ENCODE peak calls at places on chromosomes 12 and 14, in eight cellular contexts. One of them, this sample, is unnamed.

GRCh38 chr12:99759467-99759866 is 111.9 kb downstream of the GARIN6 start:
- DNase-seq in pancreas: no peak
- DNase-seq in AG04450: no peak
- DNase-seq in H9: no peak
- DNase-seq in stimulated activated CD4-positive, alpha-beta T cell treated with anti-CD3 and anti-CD28 coated beads, Interleukin-1b, Interleukin-23, amount 100 ng/mL, for 24 hours: no peak
- DNase-seq in EL: no peak
- DNase-seq in NCI-H345: no peak
- DNase-seq in T-helper 2 cell: no peak
- DNase-seq in this sample: no peak

GRCh38 chr14:69346710-69347109 is 51.4 kb downstream of the ERH start:
- DNase-seq in pancreas: peak
- DNase-seq in AG04450: no peak
- DNase-seq in H9: peak
- DNase-seq in stimulated activated CD4-positive, alpha-beta T cell treated with anti-CD3 and anti-CD28 coated beads, Interleukin-1b, Interleukin-23, amount 100 ng/mL, for 24 hours: no peak
- DNase-seq in EL: peak
- DNase-seq in NCI-H345: peak
- DNase-seq in T-helper 2 cell: no peak
- DNase-seq in this sample: peak

GRCh38 chr12:127144770-127145169 is 1122.2 kb upstream of the TMEM132C start:
- DNase-seq in pancreas: no peak
- DNase-seq in AG04450: no peak
- DNase-seq in H9: no peak
- DNase-seq in stimulated activated CD4-positive, alpha-beta T cell treated with anti-CD3 and anti-CD28 coated beads, Interleukin-1b, Interleukin-23, amount 100 ng/mL, for 24 hours: no peak
- DNase-seq in EL: no peak
- DNase-seq in NCI-H345: no peak
- DNase-seq in T-helper 2 cell: no peak
- DNase-seq in this sample: no peak

GRCh38 chr12:114369088-114369487 is 36.9 kb downstream of the TBX5 start:
- DNase-seq in pancreas: no peak
- DNase-seq in AG04450: no peak
- DNase-seq in H9: no peak
- DNase-seq in stimulated activated CD4-positive, alpha-beta T cell treated with anti-CD3 and anti-CD28 coated beads, Interleukin-1b, Interleukin-23, amount 100 ng/mL, for 24 hours: no peak
- DNase-seq in EL: no peak
- DNase-seq in NCI-H345: no peak
- DNase-seq in T-helper 2 cell: no peak
- DNase-seq in this sample: no peak

GRCh38 chr12:124569375-124570148 is 2.1 kb upstream of the NCOR2 start:
- DNase-seq in pancreas: no peak
- DNase-seq in AG04450: no peak
- DNase-seq in H9: no peak
- DNase-seq in stimulated activated CD4-positive, alpha-beta T cell treated with anti-CD3 and anti-CD28 coated beads, Interleukin-1b, Interleukin-23, amount 100 ng/mL, for 24 hours: no peak
- DNase-seq in EL: no peak
- DNase-seq in NCI-H345: no peak
- DNase-seq in T-helper 2 cell: no peak
- DNase-seq in this sample: no peak

GRCh38 chr12:91461061-91461460 is 278.4 kb upstream of the DCN start:
- DNase-seq in pancreas: no peak
- DNase-seq in AG04450: no peak
- DNase-seq in H9: no peak
- DNase-seq in stimulated activated CD4-positive, alpha-beta T cell treated with anti-CD3 and anti-CD28 coated beads, Interleukin-1b, Interleukin-23, amount 100 ng/mL, for 24 hours: no peak
- DNase-seq in EL: no peak
- DNase-seq in NCI-H345: no peak
- DNase-seq in T-helper 2 cell: no peak
- DNase-seq in this sample: peak

GRCh38 chr14:30223385-30223785 is 295.7 kb upstream of the PRKD1 start:
- DNase-seq in pancreas: peak
- DNase-seq in AG04450: peak
- DNase-seq in H9: no peak
- DNase-seq in stimulated activated CD4-positive, alpha-beta T cell treated with anti-CD3 and anti-CD28 coated beads, Interleukin-1b, Interleukin-23, amount 100 ng/mL, for 24 hours: no peak
- DNase-seq in EL: peak
- DNase-seq in NCI-H345: no peak
- DNase-seq in T-helper 2 cell: no peak
- DNase-seq in this sample: peak

GRCh38 chr12:46555379-46555778 is 182.8 kb upstream of the SLC38A2 start:
- DNase-seq in pancreas: no peak
- DNase-seq in AG04450: peak
- DNase-seq in H9: no peak
- DNase-seq in stimulated activated CD4-positive, alpha-beta T cell treated with anti-CD3 and anti-CD28 coated beads, Interleukin-1b, Interleukin-23, amount 100 ng/mL, for 24 hours: no peak
- DNase-seq in EL: peak
- DNase-seq in NCI-H345: no peak
- DNase-seq in T-helper 2 cell: no peak
- DNase-seq in this sample: no peak

GRCh38 chr14:35927727-35928126 is 101.6 kb downstream of the BRMS1L start:
- DNase-seq in pancreas: no peak
- DNase-seq in AG04450: no peak
- DNase-seq in H9: no peak
- DNase-seq in stimulated activated CD4-positive, alpha-beta T cell treated with anti-CD3 and anti-CD28 coated beads, Interleukin-1b, Interleukin-23, amount 100 ng/mL, for 24 hours: no peak
- DNase-seq in EL: peak
- DNase-seq in NCI-H345: no peak
- DNase-seq in T-helper 2 cell: no peak
- DNase-seq in this sample: peak

GRCh38 chr14:94050231-94050880 is 24.2 kb downstream of the OTUB2 start:
- DNase-seq in pancreas: no peak
- DNase-seq in AG04450: no peak
- DNase-seq in H9: peak
- DNase-seq in stimulated activated CD4-positive, alpha-beta T cell treated with anti-CD3 and anti-CD28 coated beads, Interleukin-1b, Interleukin-23, amount 100 ng/mL, for 24 hours: no peak
- DNase-seq in EL: no peak
- DNase-seq in NCI-H345: no peak
- DNase-seq in T-helper 2 cell: no peak
- DNase-seq in this sample: peak

GRCh38 chr14:104436047-104436531 is 143.5 kb upstream of the C14orf180 start:
- DNase-seq in pancreas: peak
- DNase-seq in AG04450: no peak
- DNase-seq in H9: peak
- DNase-seq in stimulated activated CD4-positive, alpha-beta T cell treated with anti-CD3 and anti-CD28 coated beads, Interleukin-1b, Interleukin-23, amount 100 ng/mL, for 24 hours: no peak
- DNase-seq in EL: peak
- DNase-seq in NCI-H345: no peak
- DNase-seq in T-helper 2 cell: no peak
- DNase-seq in this sample: peak

GRCh38 chr12:7369274-7369729 is 65.4 kb downstream of the ACSM4 start:
- DNase-seq in pancreas: no peak
- DNase-seq in AG04450: no peak
- DNase-seq in H9: no peak
- DNase-seq in stimulated activated CD4-positive, alpha-beta T cell treated with anti-CD3 and anti-CD28 coated beads, Interleukin-1b, Interleukin-23, amount 100 ng/mL, for 24 hours: no peak
- DNase-seq in EL: peak
- DNase-seq in NCI-H345: no peak
- DNase-seq in T-helper 2 cell: no peak
- DNase-seq in this sample: peak

GRCh38 chr12:102592134-102592533 is 111.8 kb upstream of the IGF1 start:
- DNase-seq in pancreas: no peak
- DNase-seq in AG04450: no peak
- DNase-seq in H9: no peak
- DNase-seq in stimulated activated CD4-positive, alpha-beta T cell treated with anti-CD3 and anti-CD28 coated beads, Interleukin-1b, Interleukin-23, amount 100 ng/mL, for 24 hours: no peak
- DNase-seq in EL: no peak
- DNase-seq in NCI-H345: no peak
- DNase-seq in T-helper 2 cell: no peak
- DNase-seq in this sample: no peak

GRCh38 chr12:123150804-123151678 is at the start of gene PITPNM2:
- DNase-seq in pancreas: peak
- DNase-seq in AG04450: no peak
- DNase-seq in H9: no peak
- DNase-seq in stimulated activated CD4-positive, alpha-beta T cell treated with anti-CD3 and anti-CD28 coated beads, Interleukin-1b, Interleukin-23, amount 100 ng/mL, for 24 hours: no peak
- DNase-seq in EL: peak
- DNase-seq in NCI-H345: peak
- DNase-seq in T-helper 2 cell: peak
- DNase-seq in this sample: peak

GRCh38 chr12:78156751-78157150 is 326.1 kb downstream of the NAV3 start:
- DNase-seq in pancreas: no peak
- DNase-seq in AG04450: no peak
- DNase-seq in H9: no peak
- DNase-seq in stimulated activated CD4-positive, alpha-beta T cell treated with anti-CD3 and anti-CD28 coated beads, Interleukin-1b, Interleukin-23, amount 100 ng/mL, for 24 hours: no peak
- DNase-seq in EL: no peak
- DNase-seq in NCI-H345: no peak
- DNase-seq in T-helper 2 cell: no peak
- DNase-seq in this sample: no peak

GRCh38 chr14:71574976-71575375 is 357.3 kb upstream of the RGS6 start:
- DNase-seq in pancreas: no peak
- DNase-seq in AG04450: peak
- DNase-seq in H9: no peak
- DNase-seq in stimulated activated CD4-positive, alpha-beta T cell treated with anti-CD3 and anti-CD28 coated beads, Interleukin-1b, Interleukin-23, amount 100 ng/mL, for 24 hours: no peak
- DNase-seq in EL: peak
- DNase-seq in NCI-H345: no peak
- DNase-seq in T-helper 2 cell: no peak
- DNase-seq in this sample: peak

GRCh38 chr12:119902084-119902509 is 25.0 kb upstream of the CIT start:
- DNase-seq in pancreas: peak
- DNase-seq in AG04450: peak
- DNase-seq in H9: peak
- DNase-seq in stimulated activated CD4-positive, alpha-beta T cell treated with anti-CD3 and anti-CD28 coated beads, Interleukin-1b, Interleukin-23, amount 100 ng/mL, for 24 hours: peak
- DNase-seq in EL: peak
- DNase-seq in NCI-H345: peak
- DNase-seq in T-helper 2 cell: peak
- DNase-seq in this sample: peak

GRCh38 chr12:48004039-48004940 is at the start of gene COL2A1:
- DNase-seq in pancreas: peak
- DNase-seq in AG04450: no peak
- DNase-seq in H9: peak
- DNase-seq in stimulated activated CD4-positive, alpha-beta T cell treated with anti-CD3 and anti-CD28 coated beads, Interleukin-1b, Interleukin-23, amount 100 ng/mL, for 24 hours: no peak
- DNase-seq in EL: peak
- DNase-seq in NCI-H345: no peak
- DNase-seq in T-helper 2 cell: no peak
- DNase-seq in this sample: peak

GRCh38 chr14:22845821-22846625 is 9.6 kb downstream of the MMP14 start:
- DNase-seq in pancreas: no peak
- DNase-seq in AG04450: no peak
- DNase-seq in H9: no peak
- DNase-seq in stimulated activated CD4-positive, alpha-beta T cell treated with anti-CD3 and anti-CD28 coated beads, Interleukin-1b, Interleukin-23, amount 100 ng/mL, for 24 hours: no peak
- DNase-seq in EL: no peak
- DNase-seq in NCI-H345: no peak
- DNase-seq in T-helper 2 cell: no peak
- DNase-seq in this sample: no peak

GRCh38 chr12:52390739-52391617 is 5.5 kb upstream of the KRT84 start:
- DNase-seq in pancreas: no peak
- DNase-seq in AG04450: no peak
- DNase-seq in H9: peak
- DNase-seq in stimulated activated CD4-positive, alpha-beta T cell treated with anti-CD3 and anti-CD28 coated beads, Interleukin-1b, Interleukin-23, amount 100 ng/mL, for 24 hours: no peak
- DNase-seq in EL: peak
- DNase-seq in NCI-H345: peak
- DNase-seq in T-helper 2 cell: no peak
- DNase-seq in this sample: peak

GRCh38 chr14:88551094-88551870 is 3.5 kb downstream of the PTPN21 start:
- DNase-seq in pancreas: peak
- DNase-seq in AG04450: peak
- DNase-seq in H9: peak
- DNase-seq in stimulated activated CD4-positive, alpha-beta T cell treated with anti-CD3 and anti-CD28 coated beads, Interleukin-1b, Interleukin-23, amount 100 ng/mL, for 24 hours: no peak
- DNase-seq in EL: peak
- DNase-seq in NCI-H345: peak
- DNase-seq in T-helper 2 cell: no peak
- DNase-seq in this sample: peak

GRCh38 chr14:63840981-63841380 is 11.8 kb upstream of the SYNE2 start:
- DNase-seq in pancreas: no peak
- DNase-seq in AG04450: no peak
- DNase-seq in H9: peak
- DNase-seq in stimulated activated CD4-positive, alpha-beta T cell treated with anti-CD3 and anti-CD28 coated beads, Interleukin-1b, Interleukin-23, amount 100 ng/mL, for 24 hours: no peak
- DNase-seq in EL: peak
- DNase-seq in NCI-H345: no peak
- DNase-seq in T-helper 2 cell: peak
- DNase-seq in this sample: no peak

GRCh38 chr12:70648191-70648590 is 11.0 kb upstream of the PTPRB start:
- DNase-seq in pancreas: no peak
- DNase-seq in AG04450: no peak
- DNase-seq in H9: no peak
- DNase-seq in stimulated activated CD4-positive, alpha-beta T cell treated with anti-CD3 and anti-CD28 coated beads, Interleukin-1b, Interleukin-23, amount 100 ng/mL, for 24 hours: no peak
- DNase-seq in EL: no peak
- DNase-seq in NCI-H345: no peak
- DNase-seq in T-helper 2 cell: no peak
- DNase-seq in this sample: peak

GRCh38 chr14:90509403-90509802 is 112.6 kb downstream of the CALM1 start:
- DNase-seq in pancreas: no peak
- DNase-seq in AG04450: no peak
- DNase-seq in H9: no peak
- DNase-seq in stimulated activated CD4-positive, alpha-beta T cell treated with anti-CD3 and anti-CD28 coated beads, Interleukin-1b, Interleukin-23, amount 100 ng/mL, for 24 hours: no peak
- DNase-seq in EL: no peak
- DNase-seq in NCI-H345: no peak
- DNase-seq in T-helper 2 cell: no peak
- DNase-seq in this sample: no peak

GRCh38 chr12:122841544-122842321 is 6.5 kb downstream of the HIP1R start:
- DNase-seq in pancreas: no peak
- DNase-seq in AG04450: no peak
- DNase-seq in H9: peak
- DNase-seq in stimulated activated CD4-positive, alpha-beta T cell treated with anti-CD3 and anti-CD28 coated beads, Interleukin-1b, Interleukin-23, amount 100 ng/mL, for 24 hours: no peak
- DNase-seq in EL: peak
- DNase-seq in NCI-H345: no peak
- DNase-seq in T-helper 2 cell: no peak
- DNase-seq in this sample: peak

GRCh38 chr12:50099302-50100008 is 4.4 kb upstream of the GPD1 start:
- DNase-seq in pancreas: no peak
- DNase-seq in AG04450: no peak
- DNase-seq in H9: no peak
- DNase-seq in stimulated activated CD4-positive, alpha-beta T cell treated with anti-CD3 and anti-CD28 coated beads, Interleukin-1b, Interleukin-23, amount 100 ng/mL, for 24 hours: no peak
- DNase-seq in EL: peak
- DNase-seq in NCI-H345: no peak
- DNase-seq in T-helper 2 cell: no peak
- DNase-seq in this sample: no peak

GRCh38 chr12:5259523-5259922 is 172.4 kb upstream of the NTF3 start:
- DNase-seq in pancreas: no peak
- DNase-seq in AG04450: no peak
- DNase-seq in H9: no peak
- DNase-seq in stimulated activated CD4-positive, alpha-beta T cell treated with anti-CD3 and anti-CD28 coated beads, Interleukin-1b, Interleukin-23, amount 100 ng/mL, for 24 hours: no peak
- DNase-seq in EL: peak
- DNase-seq in NCI-H345: no peak
- DNase-seq in T-helper 2 cell: no peak
- DNase-seq in this sample: no peak

GRCh38 chr12:104223599-104224168 is 8.1 kb downstream of the TXNRD1 start:
- DNase-seq in pancreas: no peak
- DNase-seq in AG04450: no peak
- DNase-seq in H9: no peak
- DNase-seq in stimulated activated CD4-positive, alpha-beta T cell treated with anti-CD3 and anti-CD28 coated beads, Interleukin-1b, Interleukin-23, amount 100 ng/mL, for 24 hours: no peak
- DNase-seq in EL: no peak
- DNase-seq in NCI-H345: no peak
- DNase-seq in T-helper 2 cell: no peak
- DNase-seq in this sample: peak

GRCh38 chr12:78566461-78566860 is 298.1 kb upstream of the SYT1 start:
- DNase-seq in pancreas: no peak
- DNase-seq in AG04450: no peak
- DNase-seq in H9: no peak
- DNase-seq in stimulated activated CD4-positive, alpha-beta T cell treated with anti-CD3 and anti-CD28 coated beads, Interleukin-1b, Interleukin-23, amount 100 ng/mL, for 24 hours: no peak
- DNase-seq in EL: no peak
- DNase-seq in NCI-H345: no peak
- DNase-seq in T-helper 2 cell: no peak
- DNase-seq in this sample: no peak

GRCh38 chr12:85656561-85656960 is 179.6 kb downstream of the RASSF9 start:
- DNase-seq in pancreas: no peak
- DNase-seq in AG04450: no peak
- DNase-seq in H9: no peak
- DNase-seq in stimulated activated CD4-positive, alpha-beta T cell treated with anti-CD3 and anti-CD28 coated beads, Interleukin-1b, Interleukin-23, amount 100 ng/mL, for 24 hours: no peak
- DNase-seq in EL: no peak
- DNase-seq in NCI-H345: no peak
- DNase-seq in T-helper 2 cell: no peak
- DNase-seq in this sample: no peak

GRCh38 chr14:104423224-104423681 is 156.3 kb upstream of the C14orf180 start:
- DNase-seq in pancreas: peak
- DNase-seq in AG04450: no peak
- DNase-seq in H9: no peak
- DNase-seq in stimulated activated CD4-positive, alpha-beta T cell treated with anti-CD3 and anti-CD28 coated beads, Interleukin-1b, Interleukin-23, amount 100 ng/mL, for 24 hours: no peak
- DNase-seq in EL: no peak
- DNase-seq in NCI-H345: no peak
- DNase-seq in T-helper 2 cell: no peak
- DNase-seq in this sample: no peak

GRCh38 chr12:116222358-116222757 is 55.1 kb downstream of the MED13L start:
- DNase-seq in pancreas: no peak
- DNase-seq in AG04450: peak
- DNase-seq in H9: no peak
- DNase-seq in stimulated activated CD4-positive, alpha-beta T cell treated with anti-CD3 and anti-CD28 coated beads, Interleukin-1b, Interleukin-23, amount 100 ng/mL, for 24 hours: no peak
- DNase-seq in EL: peak
- DNase-seq in NCI-H345: peak
- DNase-seq in T-helper 2 cell: no peak
- DNase-seq in this sample: peak

GRCh38 chr12:105986779-105987686 is 151.7 kb downstream of the NUAK1 start:
- DNase-seq in pancreas: no peak
- DNase-seq in AG04450: peak
- DNase-seq in H9: no peak
- DNase-seq in stimulated activated CD4-positive, alpha-beta T cell treated with anti-CD3 and anti-CD28 coated beads, Interleukin-1b, Interleukin-23, amount 100 ng/mL, for 24 hours: no peak
- DNase-seq in EL: peak
- DNase-seq in NCI-H345: no peak
- DNase-seq in T-helper 2 cell: no peak
- DNase-seq in this sample: peak

This sample was measured in kidney tubule cell.